ENCODE peak calls at places on chromosomes 13 and 19, in four cellular contexts. One of them, this sample, is unnamed.

GRCh38 chr19:13241321-13242104 is 91.3 kb downstream of the IER2 start:
- DNase-seq in K562: no peak
- DNase-seq in H1: peak
- DNase-seq in IMR-90: no peak
- DNase-seq in this sample: no peak

GRCh38 chr19:49875801-49876421 is 1.2 kb downstream of the AKT1S1 start:
- DNase-seq in H1: peak
- DNase-seq in IMR-90: peak
- DNase-seq in K562: peak
- DNase-seq in this sample: no peak

GRCh38 chr13:77698211-77699058 is 948 bp downstream of the SLAIN1 start:
- DNase-seq in IMR-90: no peak
- DNase-seq in H1: peak
- DNase-seq in K562: no peak
- DNase-seq in this sample: no peak

GRCh38 chr13:109938255-109938936 is 152.0 kb upstream of the IRS2 start:
- DNase-seq in K562: no peak
- DNase-seq in H1: no peak
- DNase-seq in IMR-90: peak
- DNase-seq in this sample: no peak

GRCh38 chr13:37412271-37412683 is 186.3 kb downstream of the POSTN start:
- DNase-seq in H1: no peak
- DNase-seq in IMR-90: peak
- DNase-seq in K562: no peak
- DNase-seq in this sample: no peak

GRCh38 chr13:50911937-50912624 is 2.5 kb downstream of the RNASEH2B start:
- DNase-seq in IMR-90: peak
- DNase-seq in H1: peak
- DNase-seq in K562: peak
- DNase-seq in this sample: peak

GRCh38 chr19:1265611-1266115 is 3.5 kb upstream of the CIRBP start:
- DNase-seq in H1: no peak
- DNase-seq in K562: no peak
- DNase-seq in IMR-90: peak
- DNase-seq in this sample: no peak

GRCh38 chr13:72952529-72953141 is 106.2 kb upstream of the KLF5 start:
- DNase-seq in K562: no peak
- DNase-seq in H1: no peak
- DNase-seq in IMR-90: no peak
- DNase-seq in this sample: no peak

GRCh38 chr13:36174923-36175322 is 39.4 kb downstream of the SOHLH2 start:
- DNase-seq in K562: no peak
- DNase-seq in H1: no peak
- DNase-seq in IMR-90: no peak
- DNase-seq in this sample: no peak

GRCh38 chr13:39016789-39017188 is 21.1 kb downstream of the PROSER1 start:
- DNase-seq in IMR-90: peak
- DNase-seq in K562: peak
- DNase-seq in H1: no peak
- DNase-seq in this sample: no peak

GRCh38 chr13:91347996-91348905 is 764 bp downstream of the MIR17HG start:
- DNase-seq in IMR-90: no peak
- DNase-seq in H1: no peak
- DNase-seq in K562: peak
- DNase-seq in this sample: no peak

GRCh38 chr19:51660975-51661600 is 14.5 kb upstream of the SIGLEC14 start:
- DNase-seq in IMR-90: peak
- DNase-seq in K562: peak
- DNase-seq in H1: peak
- DNase-seq in this sample: no peak

GRCh38 chr19:52217576-52217975 is 27.7 kb downstream of the PPP2R1A start:
- DNase-seq in K562: peak
- DNase-seq in H1: no peak
- DNase-seq in IMR-90: no peak
- DNase-seq in this sample: no peak

GRCh38 chr13:110308377-110309158 is 1.5 kb downstream of the COL4A2 start:
- DNase-seq in IMR-90: no peak
- DNase-seq in H1: peak
- DNase-seq in K562: no peak
- DNase-seq in this sample: no peak

GRCh38 chr13:113034451-113035208 is 65.6 kb downstream of the MCF2L start:
- DNase-seq in K562: peak
- DNase-seq in H1: peak
- DNase-seq in IMR-90: peak
- DNase-seq in this sample: no peak

GRCh38 chr13:37313383-37313782 is 207.9 kb upstream of the CSNK1A1L start:
- DNase-seq in IMR-90: peak
- DNase-seq in K562: no peak
- DNase-seq in H1: no peak
- DNase-seq in this sample: no peak

GRCh38 chr13:106114981-106115554 is 420.4 kb downstream of the EFNB2 start:
- DNase-seq in K562: no peak
- DNase-seq in IMR-90: peak
- DNase-seq in H1: no peak
- DNase-seq in this sample: no peak

GRCh38 chr19:43545981-43546380 is 13.0 kb downstream of the ZNF575 start:
- DNase-seq in IMR-90: no peak
- DNase-seq in K562: no peak
- DNase-seq in H1: no peak
- DNase-seq in this sample: no peak

GRCh38 chr19:19649159-19649558 is 5.7 kb upstream of the GMIP start:
- DNase-seq in IMR-90: no peak
- DNase-seq in H1: no peak
- DNase-seq in K562: no peak
- DNase-seq in this sample: no peak

GRCh38 chr13:29754486-29754806 is 96.0 kb downstream of the UBL3 start:
- DNase-seq in IMR-90: peak
- DNase-seq in H1: peak
- DNase-seq in K562: no peak
- DNase-seq in this sample: no peak

GRCh38 chr13:30916991-30917390 is 10.9 kb downstream of the MEDAG start:
- DNase-seq in H1: no peak
- DNase-seq in IMR-90: no peak
- DNase-seq in K562: no peak
- DNase-seq in this sample: no peak

GRCh38 chr13:87893982-87894527 is 222.9 kb downstream of the SLITRK5 start:
- DNase-seq in H1: no peak
- DNase-seq in K562: no peak
- DNase-seq in IMR-90: no peak
- DNase-seq in this sample: no peak

GRCh38 chr19:56217039-56217949 is 15.2 kb downstream of the ZSCAN5C start:
- DNase-seq in H1: peak
- DNase-seq in K562: no peak
- DNase-seq in IMR-90: peak
- DNase-seq in this sample: no peak

GRCh38 chr19:4866595-4867424 is 657 bp downstream of the PLIN3 start:
- DNase-seq in K562: peak
- DNase-seq in IMR-90: peak
- DNase-seq in H1: peak
- DNase-seq in this sample: no peak

DNA sequence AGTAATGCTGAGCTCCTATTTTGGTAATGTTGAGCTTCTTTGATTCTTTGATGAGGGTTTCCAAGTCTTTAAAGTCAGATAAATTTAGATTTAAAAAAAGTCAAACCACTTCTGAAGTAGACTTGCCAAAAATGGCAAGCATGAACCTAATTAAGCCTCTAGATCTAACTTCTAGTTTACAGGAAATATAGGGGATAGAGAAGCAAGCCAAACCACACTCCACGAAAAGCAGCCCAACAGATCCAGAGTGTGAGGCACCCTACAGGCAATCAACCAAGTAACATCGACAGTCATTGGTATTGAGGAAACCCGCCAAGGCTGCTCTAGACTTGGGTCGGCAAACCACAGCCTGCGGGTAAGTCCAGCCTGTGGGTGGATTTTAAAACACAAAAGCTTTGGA is 3.7 kb downstream of the GGACT start:
- DNase-seq in K562: no peak
- DNase-seq in IMR-90: no peak
- DNase-seq in H1: no peak
- DNase-seq in this sample: no peak
- TF ChIP-seq CHD1 in K562: no peak
- TF ChIP-seq CHD1 in IMR-90: no peak
- TF ChIP-seq CHD1 in H1: no peak
- TF ChIP-seq CHD1 in this sample: no peak

DNA sequence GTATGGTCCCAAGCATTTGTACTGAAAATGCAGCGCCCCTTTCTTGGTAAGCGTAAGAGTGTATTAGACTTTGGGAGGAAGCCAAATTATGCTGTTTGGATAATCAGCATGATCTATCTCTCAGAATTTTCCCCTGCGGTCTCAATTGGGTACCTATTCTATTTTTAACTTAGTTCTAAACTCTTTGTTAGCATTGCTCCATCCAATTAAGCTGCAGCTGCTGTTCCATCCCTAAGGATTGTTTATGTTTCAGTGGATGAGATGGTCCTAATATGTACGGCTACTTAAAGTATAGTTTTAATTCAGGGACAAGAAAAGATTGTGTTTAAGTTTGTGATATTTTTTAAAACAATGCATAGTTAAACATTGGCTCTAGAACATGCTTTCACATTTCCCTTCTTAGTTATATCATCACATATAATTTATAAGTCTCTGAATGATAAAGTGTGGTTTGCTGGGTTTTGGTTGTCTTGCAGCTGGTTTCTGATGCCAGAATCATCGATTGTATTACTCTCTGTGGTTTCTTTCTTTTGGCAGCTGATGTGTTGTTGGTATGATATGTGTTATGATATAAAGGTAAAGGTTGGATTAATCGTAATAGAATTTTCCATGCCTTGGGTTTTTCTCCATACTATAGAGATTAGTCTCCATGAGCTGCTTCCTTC is 15.1 kb downstream of the POLR1D start:
- DNase-seq in K562: no peak
- DNase-seq in H1: no peak
- DNase-seq in IMR-90: peak
- DNase-seq in this sample: no peak
- TF ChIP-seq CHD1 in K562: no peak
- TF ChIP-seq CHD1 in H1: no peak
- TF ChIP-seq CHD1 in IMR-90: no peak
- TF ChIP-seq CHD1 in this sample: no peak

GRCh38 chr13:46687810-46688209 is 109.2 kb downstream of the ESD start:
- DNase-seq in IMR-90: peak
- DNase-seq in K562: no peak
- DNase-seq in H1: no peak
- DNase-seq in this sample: no peak
- TF ChIP-seq CHD1 in IMR-90: no peak
- TF ChIP-seq CHD1 in K562: no peak
- TF ChIP-seq CHD1 in H1: no peak
- TF ChIP-seq CHD1 in this sample: no peak

GRCh38 chr19:9981406-9982260 is 28.7 kb downstream of the COL5A3 start:
- DNase-seq in IMR-90: no peak
- DNase-seq in H1: no peak
- DNase-seq in K562: no peak
- DNase-seq in this sample: no peak

GRCh38 chr19:9989504-9989903 is 20.8 kb downstream of the COL5A3 start:
- DNase-seq in H1: no peak
- DNase-seq in K562: no peak
- DNase-seq in IMR-90: no peak
- DNase-seq in this sample: no peak

GRCh38 chr19:9991425-9992191 is 18.7 kb downstream of the COL5A3 start:
- DNase-seq in K562: no peak
- DNase-seq in H1: no peak
- DNase-seq in IMR-90: no peak
- DNase-seq in this sample: no peak

GRCh38 chr19:9986787-9987281 is 23.5 kb downstream of the COL5A3 start:
- DNase-seq in K562: no peak
- DNase-seq in H1: no peak
- DNase-seq in IMR-90: peak
- DNase-seq in this sample: no peak
- TF ChIP-seq CHD1 in K562: no peak
- TF ChIP-seq CHD1 in H1: no peak
- TF ChIP-seq CHD1 in IMR-90: no peak
- TF ChIP-seq CHD1 in this sample: no peak

This sample was measured in GM12878.